ENCODE peak calls at places on chromosomes 5 and 9, in six cellular contexts. O, Q, N, L, R and A are unnamed samples.

GRCh38 chr9:136572003-136572595 is 26.3 kb upstream of the NOTCH1 start:
- DNase-seq in Q (peak; percentile 99), R (peak; percentile 97), L (peak; percentile 77), N (no peak), O (no peak), A (peak; percentile 52)

GRCh38 chr5:106269252-106269843 is 1401.4 kb downstream of the EFNA5 start:
- DNase-seq in Q (no peak), L (peak; percentile 57), O (no peak), R (no peak), N (peak; percentile 43), A (peak; percentile 64)

GRCh38 chr9:18105996-18106595 is 367.9 kb upstream of the ADAMTSL1 start:
- DNase-seq in Q (peak; percentile 27), O (no peak), L (no peak), N (no peak), R (peak; percentile 26), A (peak; percentile 10)

GRCh38 chr5:153445875-153446567 is 44.4 kb upstream of the GRIA1 start:
- DNase-seq in Q (no peak), N (no peak), R (no peak), L (no peak), O (peak; percentile 19), A (peak; percentile 55)

GRCh38 chr9:89277454-89277853 is 33.5 kb upstream of the CKS2 start:
- DNase-seq in O (no peak), L (peak; percentile 49), Q (no peak), R (no peak), N (no peak), A (peak; percentile 8)

GRCh38 chr9:131402738-131403492 is 9.0 kb downstream of the PRRC2B start:
- DNase-seq in N (peak; percentile 92), L (peak; percentile 89), R (no peak), Q (no peak), O (no peak), A (peak; percentile 97)

GRCh38 chr9:137083418-137084004 is 3.3 kb upstream of the MAN1B1 start:
- DNase-seq in N (peak; percentile 79), L (peak; percentile 97), Q (no peak), R (no peak), O (no peak), A (peak; percentile 95)

GRCh38 chr9:101409079-101409477 is 10.4 kb downstream of the ZNF189 start:
- DNase-seq in Q (no peak), O (no peak), L (peak; percentile 20), N (no peak), R (no peak), A (peak; percentile 12)

GRCh38 chr5:134647750-134648424 is 698 bp upstream of the SEC24A start:
- DNase-seq in Q (no peak), L (peak; percentile 35), O (no peak), R (no peak), N (no peak), A (peak; percentile 80)

GRCh38 chr9:8558176-8558575 is 758.6 kb upstream of the DMAC1 start:
- DNase-seq in O (no peak), R (no peak), L (peak; percentile 0), N (peak; percentile 14), Q (no peak), A (no peak)

GRCh38 chr5:159609359-159609758 is 279.1 kb upstream of the IL12B start:
- DNase-seq in O (no peak), R (no peak), L (no peak), Q (no peak), N (no peak), A (peak; percentile 8)

GRCh38 chr9:125749287-125749935 is 2.2 kb downstream of the PBX3 start:
- DNase-seq in Q (no peak), R (no peak), N (peak; percentile 20), O (no peak), L (no peak), A (peak; percentile 15)

GRCh38 chr5:38595149-38595725 is 38.8 kb upstream of the LIFR start:
- DNase-seq in N (no peak), O (no peak), L (peak; percentile 61), Q (peak; percentile 39), R (no peak), A (peak; percentile 79)

GRCh38 chr9:126373241-126373640 is 46.6 kb downstream of the MVB12B start:
- DNase-seq in R (no peak), L (peak; percentile 53), N (peak; percentile 90), O (no peak), Q (no peak), A (peak; percentile 29)

GRCh38 chr5:174617910-174618309 is 106.5 kb upstream of the MSX2 start:
- DNase-seq in N (no peak), O (peak; percentile 31), L (no peak), Q (no peak), R (no peak), A (no peak)

GRCh38 chr9:19156026-19156474 is 28.8 kb upstream of the PLIN2 start:
- DNase-seq in R (no peak), Q (no peak), L (no peak), N (no peak), O (no peak), A (no peak)

GRCh38 chr9:13274901-13275641 is 4.4 kb downstream of the MPDZ start:
- DNase-seq in Q (no peak), R (no peak), O (peak; percentile 29), N (peak; percentile 61), L (peak; percentile 63), A (peak; percentile 82)

GRCh38 chr5:68369436-68370125 is 154.0 kb downstream of the PIK3R1 start:
- DNase-seq in R (no peak), Q (no peak), N (peak; percentile 45), L (no peak), O (no peak), A (no peak)

GRCh38 chr9:96417610-96418073 is 528 bp downstream of the ZNF367 start:
- DNase-seq in N (peak; percentile 6), L (no peak), O (peak; percentile 53), Q (no peak), R (peak; percentile 18), A (peak; percentile 52)
- H3K9ac ChIP-seq in N (peak overlapping the region; percentile 95), L (peak overlapping the region; percentile 46), O (peak overlapping the region; percentile 86), Q (peak overlapping the region; percentile 96), R (peak overlapping the region; percentile 94), A (peak overlapping the region; percentile 67)

GRCh38 chr9:33042528-33042927 is 17.5 kb downstream of the DNAJA1 start:
- DNase-seq in O (no peak), L (no peak), N (no peak), R (no peak), Q (no peak), A (no peak)

GRCh38 chr9:33044677-33045282 is 19.7 kb downstream of the DNAJA1 start:
- DNase-seq in L (no peak), O (peak; percentile 64), R (peak; percentile 3), N (no peak), Q (peak; percentile 44), A (peak; percentile 35)

GRCh38 chr9:33040792-33041458 is 15.9 kb downstream of the DNAJA1 start:
- DNase-seq in R (no peak), Q (no peak), N (no peak), O (no peak), L (no peak), A (no peak)

GRCh38 chr9:33041459-33042188 is 16.6 kb downstream of the DNAJA1 start:
- DNase-seq in R (no peak), Q (no peak), O (no peak), L (no peak), N (no peak), A (peak; percentile 84)

DNA sequence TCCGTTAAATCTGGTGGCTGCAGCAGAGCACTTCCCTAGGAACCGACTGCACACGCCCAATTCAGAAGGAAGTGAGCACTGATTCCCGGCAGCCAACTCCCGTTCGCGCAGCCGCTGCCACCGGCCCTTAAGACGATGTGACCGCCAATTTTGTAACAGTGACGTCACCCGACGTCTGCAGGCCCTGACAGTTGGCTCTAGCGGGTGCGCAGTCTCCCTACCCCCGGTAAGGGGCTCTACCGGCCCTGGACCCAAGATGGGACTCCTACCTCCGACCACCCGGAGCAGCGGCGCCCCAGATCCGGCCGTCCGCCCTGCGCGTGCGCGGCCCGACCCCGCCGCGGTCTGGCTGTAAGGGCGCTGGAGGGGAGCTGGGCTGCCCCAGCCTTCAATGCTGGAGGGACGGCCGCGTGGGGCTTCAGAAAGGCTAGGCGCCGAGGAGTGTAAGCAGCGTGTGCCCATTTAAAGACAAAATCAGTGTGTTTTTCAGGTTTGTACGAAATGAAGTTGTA is 19.1 kb downstream of the DNAJA1 start:
- DNase-seq in R (peak; percentile 72), N (peak; percentile 92), Q (peak; percentile 72), O (peak; percentile 94), L (peak; percentile 93), A (peak; percentile 94)
- H3K4me1 ChIP-seq in R (no peaks in the 10 kb centered on the region), N (peaks cover 11% of the 10 kb centered on the region), Q (no peaks in the 10 kb centered on the region), O (peaks cover 5% of the 10 kb centered on the region), L (no peaks in the 10 kb centered on the region), A (peaks cover 28% of the 10 kb centered on the region)

GRCh38 chr9:120869360-120869687 is 7.7 kb downstream of the PHF19 start:
- DNase-seq in L (no peak), O (no peak), R (no peak), Q (no peak), N (no peak), A (no peak)
- H3K9ac ChIP-seq in L (peak overlapping the region; percentile 28), O (no peak overlapping the region), R (peak overlapping the region; percentile 87), Q (peak overlapping the region; percentile 45), N (no peak overlapping the region), A (peak overlapping the region; percentile 86)

DNA sequence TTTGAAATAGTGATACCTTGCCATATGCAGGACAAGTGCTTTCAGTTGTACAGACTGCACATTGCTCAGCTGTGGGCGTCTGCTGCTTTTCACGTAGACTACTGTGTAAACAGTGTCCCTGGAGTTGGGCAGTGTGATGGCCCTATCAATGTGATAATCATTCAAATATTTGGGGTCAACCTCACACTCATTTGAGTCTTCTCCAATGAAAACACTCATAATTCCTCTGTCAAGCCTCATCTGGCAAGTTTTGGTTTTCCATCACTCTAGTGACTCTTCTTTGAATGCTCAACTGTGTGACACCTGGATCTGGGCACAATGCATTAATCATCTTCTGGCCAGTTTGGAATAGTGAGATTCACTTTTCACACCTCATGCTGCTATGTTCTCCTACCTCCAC is 64.4 kb downstream of the UGCG start:
- DNase-seq in Q (no peak), N (peak; percentile 45), R (no peak), L (peak; percentile 79), O (no peak), A (no peak)
- H3K4me1 ChIP-seq in Q (no peaks in the 10 kb centered on the region), N (peaks cover 38% of the 10 kb centered on the region), R (peaks cover 1% of the 10 kb centered on the region), L (peaks cover 26% of the 10 kb centered on the region), O (peaks cover 33% of the 10 kb centered on the region), A (peaks cover 34% of the 10 kb centered on the region)

GRCh38 chr5:3606121-3606831 is 10.6 kb downstream of the IRX1 start:
- DNase-seq in Q (no peak), R (no peak), L (no peak), N (no peak), O (peak; percentile 11), A (no peak)
- H3K9ac ChIP-seq in Q (no peak overlapping the region), R (peak overlapping the region; percentile 60), L (no peak overlapping the region), N (no peak overlapping the region), O (no peak overlapping the region), A (peak overlapping the region; percentile 42)